ENCODE peak calls at places on chromosomes 16 and 17, in six cellular contexts. S, G, P, D, T and O are unnamed samples.

GRCh38 chr16:3884398-3884797 is 3.9 kb upstream of the CREBBP start:
- DNase-seq in S (no peak), G (no peak), P (no peak), D (no peak), T (no peak), O (no peak)

GRCh38 chr17:51372345-51373004 is 112.1 kb downstream of the UTP18 start:
- DNase-seq in S (peak), G (peak), P (peak), D (no peak), T (no peak), O (no peak)

GRCh38 chr16:89446136-89446974 is 44.0 kb downstream of the ANKRD11 start:
- DNase-seq in S (no peak), G (no peak), P (no peak), D (no peak), T (no peak), O (peak)

GRCh38 chr17:80891096-80892018 is 100.3 kb upstream of the CHMP6 start:
- DNase-seq in S (peak), G (peak), P (no peak), D (peak), T (no peak), O (peak)

GRCh38 chr17:45146616-45147101 is 1.6 kb upstream of the HEXIM1 start:
- DNase-seq in S (peak), G (peak), P (peak), D (no peak), T (no peak), O (no peak)

GRCh38 chr16:4702466-4702808 is 9.1 kb downstream of the NUDT16L1 start:
- DNase-seq in S (no peak), G (no peak), P (peak), D (no peak), T (no peak), O (no peak)

GRCh38 chr16:4714996-4715395 is 19.1 kb downstream of the ANKS3 start:
- DNase-seq in S (no peak), G (no peak), P (no peak), D (no peak), T (no peak), O (no peak)

GRCh38 chr16:56451753-56452689 is 667 bp downstream of the OGFOD1 start:
- DNase-seq in S (peak), G (peak), P (peak), D (no peak), T (peak), O (no peak)

GRCh38 chr16:75218256-75219076 is at the start of gene CTRB1:
- DNase-seq in S (no peak), G (no peak), P (no peak), D (no peak), T (no peak), O (no peak)

GRCh38 chr16:26546573-26546972 is 520.2 kb upstream of the C16orf82 start:
- DNase-seq in S (no peak), G (no peak), P (no peak), D (no peak), T (no peak), O (no peak)

GRCh38 chr16:30948956-30949654 is at the start of gene ORAI3:
- DNase-seq in S (peak), G (peak), P (peak), D (no peak), T (no peak), O (peak)

GRCh38 chr16:84459517-84459894 is 45.0 kb downstream of the MEAK7 start:
- DNase-seq in S (no peak), G (no peak), P (no peak), D (no peak), T (no peak), O (no peak)

GRCh38 chr17:73991260-73991659 is 212.2 kb upstream of the RPL38 start:
- DNase-seq in S (no peak), G (no peak), P (no peak), D (no peak), T (no peak), O (no peak)

GRCh38 chr17:4487820-4488716 is 10.6 kb upstream of the SPNS2 start:
- DNase-seq in S (no peak), G (no peak), P (no peak), D (no peak), T (no peak), O (no peak)

GRCh38 chr17:72952641-72953313 is 139.7 kb downstream of the SLC39A11 start:
- DNase-seq in S (no peak), G (no peak), P (no peak), D (no peak), T (no peak), O (no peak)